ENCODE peak calls at places on chromosomes 5 and 9, in four cellular contexts. N is H7; M is effector memory CD8-positive, alpha-beta T cell; C is astrocyte of the cerebellum. K is an unnamed sample.

GRCh38 chr9:38380872-38381534 is 11.5 kb upstream of the ALDH1B1 start:
- DNase-seq in N (peak; percentile 69), C (no peak), M (no peak), K (peak; percentile 96)

GRCh38 chr9:13787234-13787833 is 507.8 kb upstream of the MPDZ start:
- DNase-seq in N (no peak), C (no peak), M (no peak), K (peak; percentile 63)

GRCh38 chr5:157213527-157214243 is 33.0 kb downstream of the ITK start:
- DNase-seq in C (no peak), M (no peak), N (no peak), K (no peak)

GRCh38 chr9:98935064-98935463 is 8.6 kb upstream of the COL15A1 start:
- DNase-seq in C (no peak), M (no peak), N (no peak), K (no peak)

GRCh38 chr5:132483661-132484385 is 6.8 kb downstream of the IRF1 start:
- DNase-seq in C (no peak), M (peak; percentile 7), N (no peak), K (no peak)

GRCh38 chr9:73434826-73435225 is 283.2 kb downstream of the ANXA1 start:
- DNase-seq in C (no peak), N (no peak), M (no peak), K (peak; percentile 2)

GRCh38 chr5:128199104-128199503 is 115.5 kb downstream of the SLC12A2 start:
- DNase-seq in M (no peak), N (no peak), C (peak; percentile 52), K (no peak)

GRCh38 chr5:60677831-60678664 is 21.9 kb downstream of the DEPDC1B start:
- DNase-seq in M (no peak), N (peak; percentile 10), C (peak; percentile 38), K (peak; percentile 69)

GRCh38 chr5:65722575-65723424 is 795 bp downstream of the NLN start:
- DNase-seq in N (peak; percentile 66), C (peak; percentile 72), M (peak; percentile 4), K (peak; percentile 89)

GRCh38 chr5:138874771-138875628 is at the start of gene LRRTM2:
- DNase-seq in M (no peak), C (peak; percentile 84), N (no peak), K (no peak)

GRCh38 chr5:37532976-37533740 is 154.0 kb downstream of the WDR70 start:
- DNase-seq in C (no peak), N (no peak), M (no peak), K (no peak)

GRCh38 chr9:911003-911402 is 65.5 kb upstream of the DMRT3 start:
- DNase-seq in N (peak; percentile 47), C (no peak), M (no peak), K (no peak)

GRCh38 chr5:113039229-113039628 is 62.6 kb downstream of the DCP2 start:
- DNase-seq in C (no peak), M (no peak), N (no peak), K (peak; percentile 38)

GRCh38 chr5:52864376-52864775 is 76.7 kb downstream of the ITGA1 start:
- DNase-seq in M (no peak), N (no peak), C (peak; percentile 76), K (no peak)

GRCh38 chr5:170145462-170145861 is 39.8 kb downstream of the FOXI1 start:
- DNase-seq in M (no peak), C (no peak), N (no peak), K (no peak)

GRCh38 chr5:60521379-60522298 is 178.3 kb downstream of the DEPDC1B start:
- DNase-seq in C (no peak), N (no peak), M (no peak), K (no peak)

GRCh38 chr5:82092-82491 is 9.9 kb upstream of the PLEKHG4B start:
- DNase-seq in C (peak; percentile 60), N (peak; percentile 91), M (no peak), K (no peak)

GRCh38 chr5:39266442-39266841 is 47.1 kb upstream of the FYB1 start:
- DNase-seq in N (no peak), M (no peak), C (no peak), K (no peak)

GRCh38 chr5:9421823-9422354 is 124.0 kb downstream of the SEMA5A start:
- DNase-seq in M (no peak), N (no peak), C (no peak), K (no peak)

GRCh38 chr9:89883401-89884341 is 278.9 kb downstream of the GADD45G start:
- DNase-seq in M (no peak), N (no peak), C (no peak), K (no peak)

GRCh38 chr9:136619742-136620440 is 42.8 kb upstream of the EGFL7 start:
- DNase-seq in N (no peak), C (no peak), M (no peak), K (no peak)

GRCh38 chr5:128536229-128536860 is 1.7 kb downstream of the FBN2 start:
- DNase-seq in N (peak; percentile 12), M (no peak), C (no peak), K (no peak)

GRCh38 chr5:157761690-157762611 is 18.4 kb downstream of the LSM11 start:
- DNase-seq in M (peak; percentile 20), C (peak; percentile 34), N (peak; percentile 78), K (peak; percentile 83)

GRCh38 chr5:174157048-174157447 is 111.5 kb downstream of the NSG2 start:
- DNase-seq in N (no peak), C (no peak), M (no peak), K (no peak)

GRCh38 chr5:59517926-59518585 is 375.5 kb downstream of the PDE4D start:
- DNase-seq in N (no peak), M (no peak), C (peak; percentile 70), K (no peak)

GRCh38 chr9:20805766-20806165 is 121.7 kb downstream of the FOCAD start:
- DNase-seq in M (no peak), C (no peak), N (no peak), K (peak; percentile 30)

GRCh38 chr5:71455427-71456361 is at the start of gene BDP1:
- DNase-seq in C (peak; percentile 92), M (peak; percentile 99), N (peak; percentile 92), K (peak; percentile 98)

GRCh38 chr9:137370865-137371520 is 52.0 kb downstream of the EXD3 start:
- DNase-seq in C (no peak), M (no peak), N (no peak), K (no peak)

GRCh38 chr5:169801324-169801777 is 164.3 kb downstream of the DOCK2 start:
- DNase-seq in M (no peak), C (no peak), N (no peak), K (peak; percentile 50)

GRCh38 chr5:178241259-178241658 is 8.7 kb upstream of the PHYKPL start:
- DNase-seq in C (no peak), M (peak; percentile 27), N (no peak), K (no peak)

GRCh38 chr9:78064075-78064474 is 32.5 kb upstream of the GNAQ start:
- DNase-seq in M (no peak), C (peak; percentile 13), N (no peak), K (no peak)

GRCh38 chr5:326109-326508 is 4.6 kb downstream of the AHRR start:
- DNase-seq in M (no peak), C (no peak), N (no peak), K (no peak)

GRCh38 chr9:79902937-79903600 is 331.3 kb downstream of the TLE4 start:
- DNase-seq in C (peak; percentile 70), N (no peak), M (no peak), K (no peak)

GRCh38 chr5:51664491-51665294 is 281.4 kb downstream of the ISL1 start:
- DNase-seq in C (no peak), N (no peak), M (no peak), K (no peak)

GRCh38 chr5:76413746-76414145 is 10.7 kb downstream of the IQGAP2 start:
- DNase-seq in M (no peak), N (no peak), C (no peak), K (no peak)